ENCODE peak calls at places on chromosome 19, in four cellular contexts. A is B cell, Z is psoas muscle, J is cardiac muscle cell. T is an unnamed sample.

GRCh38 chr19:13834308-13834790 is 39.1 kb downstream of the ZSWIM4 start:
- DNase-seq in A (no peak), Z (no peak), J (no peak), T (no peak)

GRCh38 chr19:48900477-48901452 is 653 bp downstream of the NUCB1 start:
- DNase-seq in A (no peak), Z (peak), J (no peak), T (no peak)

GRCh38 chr19:37931941-37932655 is 25.1 kb downstream of the SIPA1L3 start:
- DNase-seq in A (peak), Z (peak), J (peak), T (peak)

GRCh38 chr19:31350033-31350692 is 927 bp upstream of the TSHZ3 start:
- DNase-seq in A (no peak), Z (peak), J (no peak), T (no peak)

GRCh38 chr19:13964776-13965175 is 12.5 kb downstream of the DCAF15 start:
- DNase-seq in A (no peak), Z (no peak), J (no peak), T (no peak)

GRCh38 chr19:31303262-31303815 is 45.9 kb downstream of the TSHZ3 start:
- DNase-seq in A (no peak), Z (no peak), J (no peak), T (no peak)

GRCh38 chr19:55131421-55131820 is 14.0 kb upstream of the PPP1R12C start:
- DNase-seq in A (no peak), Z (no peak), J (no peak), T (no peak)

GRCh38 chr19:32373614-32374295 is 28.3 kb downstream of the ZNF507 start:
- DNase-seq in A (no peak), Z (no peak), J (peak), T (no peak)

GRCh38 chr19:13037161-13037560 is 41.9 kb downstream of the NFIX start:
- DNase-seq in A (no peak), Z (no peak), J (no peak), T (no peak)

GRCh38 chr19:56725829-56726424 is 54.4 kb upstream of the ZNF835 start:
- DNase-seq in A (no peak), Z (no peak), J (no peak), T (no peak)

GRCh38 chr19:50328257-50329145 is 676 bp downstream of the KCNC3 start:
- DNase-seq in A (no peak), Z (no peak), J (peak), T (no peak)

GRCh38 chr19:49210108-49210900 is 52.7 kb downstream of the TRPM4 start:
- DNase-seq in A (no peak), Z (peak), J (peak), T (peak)

GRCh38 chr19:54178581-54179261 is 5.8 kb upstream of the TMC4 start:
- DNase-seq in A (no peak), Z (no peak), J (peak), T (no peak)

GRCh38 chr19:7657047-7657779 is 11.6 kb upstream of the RETN start:
- DNase-seq in A (no peak), Z (no peak), J (no peak), T (no peak)

GRCh38 chr19:57305056-57305455 is 15.2 kb upstream of the ZNF543 start:
- DNase-seq in A (no peak), Z (no peak), J (no peak), T (no peak)

GRCh38 chr19:1598777-1599459 is 6.3 kb upstream of the MBD3 start:
- DNase-seq in A (no peak), Z (no peak), J (no peak), T (no peak)

GRCh38 chr19:18253130-18253529 is 21.1 kb downstream of the IQCN start:
- DNase-seq in A (no peak), Z (no peak), J (no peak), T (no peak)

GRCh38 chr19:18252370-18252717 is 21.9 kb downstream of the IQCN start:
- DNase-seq in A (no peak), Z (no peak), J (no peak), T (no peak)

GRCh38 chr19:18257503-18258470 is 16.5 kb downstream of the IQCN start:
- DNase-seq in A (no peak), Z (no peak), J (no peak), T (no peak)

GRCh38 chr19:18253716-18254115 is 20.5 kb downstream of the IQCN start:
- DNase-seq in A (peak), Z (no peak), J (no peak), T (no peak)

DNA sequence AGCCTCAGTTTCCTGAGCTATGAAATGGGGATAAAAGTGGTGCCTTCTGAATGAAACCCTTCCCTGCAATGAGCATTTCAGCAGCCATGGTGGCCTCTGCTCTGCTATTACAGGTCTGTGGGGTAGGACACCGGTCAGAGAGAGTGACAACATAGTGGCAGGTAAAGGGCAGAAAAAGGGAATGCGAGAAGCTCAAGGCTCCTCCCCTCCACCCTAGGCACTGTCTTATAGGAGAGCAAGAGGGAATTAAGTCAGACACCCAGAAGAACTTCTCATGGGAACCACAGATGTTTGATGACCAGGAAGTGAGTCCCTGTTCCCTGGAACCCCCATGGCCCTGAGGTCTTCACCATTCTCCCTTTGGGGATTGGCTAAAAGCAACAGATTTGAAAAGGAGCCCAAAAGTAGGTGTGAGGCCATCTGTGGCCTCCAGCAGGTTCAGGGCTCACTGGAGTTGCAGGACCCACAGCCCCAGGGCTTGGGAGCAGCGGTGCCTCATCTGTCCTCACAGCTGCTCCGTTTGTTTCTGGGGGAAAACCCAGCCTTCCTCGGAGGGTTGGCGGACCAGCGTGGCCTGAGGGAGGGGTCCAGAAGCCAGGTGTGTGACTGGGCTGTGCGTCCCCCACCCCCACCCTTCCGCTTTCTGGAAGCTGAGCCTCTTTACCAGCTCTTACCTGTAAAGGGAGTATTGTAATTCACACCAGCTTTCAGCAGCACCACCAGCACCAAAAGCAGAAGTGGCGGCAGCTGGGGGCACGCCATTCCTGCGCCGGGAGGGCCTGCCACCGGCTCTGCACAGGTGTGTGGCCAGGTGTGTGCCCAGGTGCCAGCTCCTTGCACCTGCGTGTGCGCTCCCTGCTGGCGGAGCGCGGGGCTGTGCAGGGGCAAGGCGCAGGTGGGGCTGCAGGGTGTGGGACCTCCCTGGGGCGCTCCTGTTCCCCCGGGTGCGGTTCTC is 19.4 kb downstream of the IQCN start:
- DNase-seq in A (peak), Z (no peak), J (no peak), T (no peak)
- TF ChIP-seq CTCF in A (peak), Z (no peak), J (no peak), T (peak)

DNA sequence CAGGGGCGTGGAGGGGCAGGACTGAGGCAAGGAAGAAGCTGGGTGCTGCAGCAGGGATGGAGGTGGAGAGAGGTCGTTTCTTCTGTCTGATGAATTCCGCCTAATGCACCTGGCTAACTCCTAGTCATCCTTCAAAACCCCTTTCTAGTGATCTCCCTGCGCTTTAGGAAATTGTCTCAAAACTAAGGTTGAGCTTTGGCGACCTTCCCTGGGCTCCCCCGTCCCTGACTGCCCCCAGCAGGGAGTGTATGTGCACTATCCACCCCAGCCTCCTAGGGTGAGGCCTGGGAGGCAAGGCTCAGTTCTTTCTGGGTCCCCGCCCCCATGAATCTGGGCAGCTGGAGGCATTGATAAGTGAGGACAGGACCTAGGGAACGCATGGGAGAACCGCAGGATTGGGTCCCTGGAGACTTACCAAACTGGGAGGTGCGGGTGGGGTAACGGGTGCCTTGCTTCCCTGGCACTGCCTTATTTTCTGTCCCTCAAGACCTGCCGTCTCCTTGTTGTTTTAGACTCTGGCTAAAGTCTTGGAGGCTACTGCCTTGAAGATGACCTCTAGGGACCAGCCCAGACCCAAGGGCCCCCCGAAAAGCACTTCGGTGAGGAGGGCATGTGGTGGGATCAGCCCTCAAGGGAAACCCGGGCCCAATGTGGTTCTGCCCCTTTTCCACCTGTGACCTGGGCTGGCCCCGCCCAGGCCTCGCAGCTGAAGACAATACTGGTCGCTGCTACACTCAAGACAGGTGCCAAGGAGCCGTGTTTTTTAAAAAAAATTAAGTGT is 512 bp downstream of the TLE6 start:
- DNase-seq in A (no peak), Z (no peak), J (no peak), T (no peak)
- TF ChIP-seq CTCF in A (no peak), Z (no peak), J (no peak), T (no peak)

DNA sequence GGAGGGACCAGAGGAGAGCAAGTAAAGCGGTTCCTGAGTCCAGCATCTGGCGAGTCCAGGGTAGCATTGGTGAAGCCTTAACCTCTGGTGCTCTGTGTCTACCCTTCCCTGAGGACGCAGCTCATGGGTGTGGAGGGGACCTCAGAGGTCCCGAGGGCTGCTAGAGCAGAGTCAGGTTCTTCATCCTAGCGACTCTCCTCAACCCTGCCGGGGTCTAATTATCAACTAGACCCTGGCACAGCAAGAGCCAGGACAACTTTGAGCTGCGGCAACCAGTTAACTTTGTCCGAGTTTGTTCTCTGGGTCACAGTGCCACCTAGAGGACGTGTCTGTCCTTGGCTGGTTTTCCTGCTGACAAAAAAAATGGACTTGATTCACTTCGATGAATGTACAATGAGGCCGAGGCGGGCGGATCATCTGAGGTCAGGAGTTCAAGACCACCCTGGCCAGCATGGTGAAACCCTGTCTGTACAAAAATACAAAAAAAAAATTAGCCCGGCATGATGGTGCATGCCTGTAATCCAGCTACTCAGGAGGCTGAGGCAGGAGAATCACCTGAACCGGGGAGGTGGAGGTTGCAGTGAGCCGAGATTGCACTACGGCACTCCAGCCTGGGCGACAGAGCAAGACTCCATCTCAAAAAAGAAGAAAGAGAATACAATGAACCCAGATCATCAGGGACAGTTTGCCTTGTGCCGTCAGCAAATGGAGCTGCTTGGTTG is 24.9 kb downstream of the TSSK6 start:
- DNase-seq in A (peak), Z (peak), J (peak), T (peak)
- TF ChIP-seq CTCF in A (peak), Z (peak), J (peak), T (peak)

DNA sequence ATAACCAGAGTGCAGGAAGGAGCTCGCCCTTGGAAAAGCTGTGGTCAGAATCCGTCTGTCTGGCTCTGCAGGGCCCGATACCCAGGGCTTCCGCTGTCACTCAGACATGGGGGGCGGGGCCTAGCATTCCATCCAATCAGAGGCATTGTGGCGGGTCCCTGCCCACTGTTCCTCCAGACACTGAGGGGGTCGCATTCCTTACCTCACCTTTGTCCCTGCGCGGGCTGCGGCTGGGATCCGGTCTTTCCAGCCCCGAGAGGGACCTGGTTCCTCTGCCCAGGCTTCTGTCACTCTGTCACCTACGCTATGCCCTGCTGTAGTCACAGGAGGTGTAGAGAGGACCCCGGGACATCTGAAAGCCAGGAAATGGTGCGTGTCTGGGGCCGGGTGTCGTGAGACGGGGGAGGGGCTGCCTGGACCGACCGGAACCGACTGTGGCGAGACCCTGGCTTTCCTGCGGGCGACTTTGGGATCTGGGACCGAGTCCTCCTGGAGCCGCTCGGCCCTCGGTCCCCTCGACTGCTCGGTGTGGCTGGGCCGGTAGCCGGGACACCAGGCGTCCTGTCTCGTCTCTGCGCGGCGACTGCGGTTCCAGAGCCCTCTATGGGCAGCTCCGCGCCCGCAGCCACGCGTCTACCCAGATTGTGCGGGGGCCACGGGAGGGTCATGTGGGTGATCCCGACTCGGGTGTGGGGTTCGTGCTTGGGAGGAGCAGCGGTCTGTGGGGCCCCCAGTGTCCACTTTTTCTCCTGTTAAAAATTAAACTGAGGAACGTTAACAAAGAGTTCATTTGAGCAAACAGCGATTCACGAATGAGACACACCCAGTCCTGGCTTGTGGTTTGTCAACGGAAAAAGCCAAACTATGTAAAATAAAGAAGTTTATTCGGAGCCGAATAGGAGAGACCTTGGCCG is at the start of gene ZNF69:
- DNase-seq in A (peak), Z (peak), J (peak), T (peak)
- TF ChIP-seq CTCF in A (no peak), Z (peak), J (peak), T (peak)

GRCh38 chr19:33868821-33869412 is 72.2 kb downstream of the KCTD15 start:
- DNase-seq in A (no peak), Z (no peak), J (peak), T (no peak)
- TF ChIP-seq CTCF in A (no peak), Z (no peak), J (no peak), T (no peak)

DNA sequence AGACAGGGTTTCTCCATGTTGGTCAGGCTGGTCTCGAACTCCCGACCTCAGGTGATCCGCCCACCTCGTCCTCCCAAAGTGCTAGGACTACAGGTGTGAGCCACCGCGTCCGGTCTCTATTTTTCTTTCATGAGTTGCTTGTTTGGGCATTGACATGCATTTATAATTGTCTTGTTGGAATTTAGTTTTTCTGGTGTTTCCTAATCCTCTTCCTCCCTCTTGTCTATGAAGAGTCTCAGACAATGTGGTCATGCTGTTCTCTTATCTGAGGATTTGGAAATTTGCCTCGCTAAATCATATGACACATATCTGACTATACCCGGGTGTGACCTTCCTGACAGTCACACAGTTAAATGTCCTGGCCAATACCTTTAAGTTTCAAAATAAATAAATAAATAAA is 7.4 kb upstream of the CEACAM18 start:
- DNase-seq in A (no peak), Z (no peak), J (no peak), T (no peak)
- TF ChIP-seq CTCF in A (no peak), Z (no peak), J (no peak), T (no peak)

GRCh38 chr19:41934849-41935374 is 6.7 kb upstream of the ERFL start:
- DNase-seq in A (peak), Z (peak), J (peak), T (peak)

GRCh38 chr19:41936416-41936850 is 8.2 kb upstream of the ERFL start:
- DNase-seq in A (no peak), Z (no peak), J (no peak), T (no peak)

GRCh38 chr19:41936961-41937360 is 8.7 kb upstream of the ERFL start:
- DNase-seq in A (no peak), Z (no peak), J (no peak), T (no peak)

GRCh38 chr19:41937525-41937924 is 9.3 kb upstream of the ERFL start:
- DNase-seq in A (no peak), Z (no peak), J (no peak), T (no peak)

GRCh38 chr19:41935781-41936415 is 7.6 kb upstream of the ERFL start:
- DNase-seq in A (no peak), Z (no peak), J (no peak), T (no peak)
- TF ChIP-seq CTCF in A (no peak), Z (no peak), J (no peak), T (no peak)